ENCODE peak calls at places on chromosomes 11 and 22, in nine cellular contexts. E is fibroblast of lung; H is psoas muscle; P is transverse colon; S is K562; Z is neural progenitor cell; W is pancreas; A is CD8-positive, alpha-beta memory T cell; U is tibial artery. N is an unnamed sample.
A peak's percentile ranks its signal among the peaks of the same experiment; 100 is the strongest.

GRCh38 chr22:21714059-21714770 is 21.4 kb downstream of the YPEL1 start:
- DNase-seq in E (no peak), H (no peak), P (no peak), S (peak; percentile 67), Z (no peak), W (peak; percentile 94), A (no peak), U (no peak), N (no peak)

GRCh38 chr11:19642185-19642591 is 70.4 kb upstream of the NAV2 start:
- DNase-seq in E (no peak), H (peak; percentile 44), P (no peak), S (no peak), Z (no peak), W (no peak), A (no peak), U (no peak), N (no peak)

GRCh38 chr11:15471028-15471708 is 356.4 kb downstream of the INSC start:
- DNase-seq in E (no peak), H (no peak), P (peak; percentile 45), S (no peak), Z (no peak), W (no peak), A (no peak), U (no peak), N (no peak)

GRCh38 chr22:16563555-16564520 is 28.8 kb downstream of the CCT8L2 start:
- DNase-seq in E (no peak), H (no peak), P (no peak), S (no peak), Z (no peak), W (peak; percentile 75), A (no peak), U (no peak), N (no peak)

GRCh38 chr22:20552450-20552894 is 45.1 kb downstream of the MED15 start:
- DNase-seq in E (no peak), H (peak; percentile 93), P (peak; percentile 52), S (no peak), Z (no peak), W (no peak), A (no peak), U (peak; percentile 96), N (no peak)

GRCh38 chr11:33692013-33692504 is 8.6 kb downstream of the C11orf91 start:
- DNase-seq in E (peak; percentile 97), H (peak; percentile 68), P (peak; percentile 59), S (no peak), Z (peak; percentile 22), W (no peak), A (no peak), U (peak; percentile 83), N (no peak)

GRCh38 chr11:31874631-31875191 is 63.6 kb upstream of the PAX6 start:
- DNase-seq in E (no peak), H (no peak), P (no peak), S (no peak), Z (peak; percentile 26), W (no peak), A (no peak), U (no peak), N (no peak)

GRCh38 chr22:42808516-42808915 is 48.6 kb downstream of the ARFGAP3 start:
- DNase-seq in E (no peak), H (no peak), P (no peak), S (no peak), Z (no peak), W (no peak), A (no peak), U (no peak), N (no peak)

GRCh38 chr11:14423633-14424032 is 64.7 kb upstream of the RRAS2 start:
- DNase-seq in E (peak; percentile 79), H (no peak), P (no peak), S (no peak), Z (no peak), W (no peak), A (no peak), U (no peak), N (no peak)

GRCh38 chr11:42058794-42059193 is 599.3 kb upstream of the LRRC4C start:
- DNase-seq in E (no peak), H (no peak), P (no peak), S (no peak), Z (no peak), W (no peak), A (no peak), U (no peak), N (no peak)

GRCh38 chr11:94948070-94948617 is 25.2 kb downstream of the CWC15 start:
- DNase-seq in E (peak; percentile 93), H (no peak), P (no peak), S (no peak), Z (no peak), W (no peak), A (no peak), U (no peak), N (no peak)

GRCh38 chr11:93605638-93606037 is 55.8 kb upstream of the CEP295 start:
- DNase-seq in E (no peak), H (no peak), P (no peak), S (no peak), Z (no peak), W (no peak), A (no peak), U (no peak), N (no peak)

GRCh38 chr11:93611836-93612677 is 49.4 kb upstream of the CEP295 start:
- DNase-seq in E (no peak), H (no peak), P (peak; percentile 68), S (no peak), Z (no peak), W (no peak), A (no peak), U (no peak), N (no peak)

GRCh38 chr11:93606721-93607120 is 54.8 kb upstream of the CEP295 start:
- DNase-seq in E (no peak), H (no peak), P (no peak), S (no peak), Z (no peak), W (no peak), A (no peak), U (no peak), N (no peak)

GRCh38 chr11:93606314-93606713 is 55.2 kb upstream of the CEP295 start:
- DNase-seq in E (no peak), H (no peak), P (no peak), S (no peak), Z (no peak), W (no peak), A (no peak), U (no peak), N (no peak)

GRCh38 chr11:93608280-93608862 is 53.1 kb upstream of the CEP295 start:
- DNase-seq in E (no peak), H (no peak), P (no peak), S (no peak), Z (no peak), W (no peak), A (no peak), U (no peak), N (no peak)
- H3K27me3 ChIP-seq in E (no peaks in the 10 kb centered on the region), H (no peaks in the 10 kb centered on the region), P (no peaks in the 10 kb centered on the region), S (no peaks in the 10 kb centered on the region), Z (no peaks in the 10 kb centered on the region), W (no peaks in the 10 kb centered on the region), A (no peaks in the 10 kb centered on the region), U (no peaks in the 10 kb centered on the region), N (no peaks in the 10 kb centered on the region)

GRCh38 chr11:74297484-74297883 is 14.0 kb downstream of the P4HA3 start:
- DNase-seq in E (no peak), H (no peak), P (no peak), S (no peak), Z (no peak), W (no peak), A (no peak), U (no peak), N (no peak)

DNA sequence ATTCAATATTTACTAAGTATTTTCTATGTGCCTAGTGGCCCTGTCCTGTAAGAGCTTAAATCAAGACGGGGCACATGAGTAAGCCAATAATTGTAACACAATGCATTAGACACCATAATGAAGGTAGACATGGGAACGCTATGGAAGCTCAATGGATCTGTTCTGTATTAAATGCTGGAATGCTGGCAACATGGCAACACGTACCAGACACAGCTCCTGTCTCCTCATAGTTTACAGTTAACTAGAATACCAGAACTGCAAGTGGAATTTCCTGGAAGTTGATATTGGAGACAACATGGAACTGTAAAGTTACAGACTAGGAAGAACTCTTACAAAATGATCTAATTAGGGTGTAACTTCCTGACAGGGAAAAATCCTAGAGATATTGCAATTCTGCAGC is 12.4 kb downstream of the P4HA3 start:
- DNase-seq in E (no peak), H (no peak), P (no peak), S (no peak), Z (no peak), W (no peak), A (no peak), U (no peak), N (no peak)
- H3K27me3 ChIP-seq in E (no peaks in the 10 kb centered on the region), H (no peaks in the 10 kb centered on the region), P (peaks cover 3% of the 10 kb centered on the region), S (peaks cover 15% of the 10 kb centered on the region), Z (no peaks in the 10 kb centered on the region), W (no peaks in the 10 kb centered on the region), A (no peaks in the 10 kb centered on the region), U (peaks cover under 1% of the 10 kb centered on the region), N (no peaks in the 10 kb centered on the region)

GRCh38 chr11:119344291-119345010 is 2.1 kb downstream of the MFRP start:
- DNase-seq in E (no peak), H (no peak), P (no peak), S (no peak), Z (no peak), W (no peak), A (no peak), U (peak; percentile 62), N (no peak)

GRCh38 chr11:119346605-119347004 is at the start of gene MFRP:
- DNase-seq in E (no peak), H (no peak), P (no peak), S (no peak), Z (no peak), W (no peak), A (no peak), U (no peak), N (no peak)

GRCh38 chr11:119347940-119348339 is 1.4 kb upstream of the MFRP start:
- DNase-seq in E (no peak), H (no peak), P (no peak), S (no peak), Z (no peak), W (no peak), A (no peak), U (peak; percentile 63), N (no peak)

GRCh38 chr11:119345685-119346084 is 820 bp downstream of the MFRP start:
- DNase-seq in E (no peak), H (no peak), P (no peak), S (no peak), Z (no peak), W (no peak), A (no peak), U (no peak), N (no peak)

GRCh38 chr11:119347242-119347641 is 737 bp upstream of the MFRP start:
- DNase-seq in E (no peak), H (no peak), P (no peak), S (no peak), Z (no peak), W (no peak), A (no peak), U (no peak), N (no peak)
- H3K27me3 ChIP-seq in E (peaks cover 25% of the 10 kb centered on the region), H (no peaks in the 10 kb centered on the region), P (peaks cover 12% of the 10 kb centered on the region), S (no peaks in the 10 kb centered on the region), Z (peaks cover 14% of the 10 kb centered on the region), W (no peaks in the 10 kb centered on the region), A (peaks cover 9% of the 10 kb centered on the region), U (no peaks in the 10 kb centered on the region), N (peaks cover 16% of the 10 kb centered on the region)

DNA sequence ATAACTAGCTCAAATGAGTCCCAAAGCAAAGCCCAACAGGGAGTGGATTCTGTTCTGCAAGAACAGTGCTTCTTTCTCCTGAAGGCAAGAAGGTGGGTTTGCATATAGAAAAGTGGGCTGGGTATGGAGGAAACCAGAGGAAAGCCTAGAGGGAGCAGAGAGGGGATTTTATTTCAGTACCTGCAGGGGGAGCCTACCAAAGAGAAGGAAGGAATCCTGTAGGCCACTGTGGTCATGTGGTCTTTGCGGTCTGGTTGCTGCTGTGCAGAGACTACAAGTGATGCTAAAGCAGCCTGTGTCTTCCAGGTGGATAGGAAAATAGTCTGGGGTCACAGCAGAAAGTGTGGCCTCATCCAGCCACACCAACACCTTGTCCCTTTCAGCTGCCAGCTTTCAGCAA is 33.2 kb upstream of the ZBTB16 start:
- DNase-seq in E (peak; percentile 6), H (no peak), P (no peak), S (peak; percentile 32), Z (peak; percentile 66), W (no peak), A (peak; percentile 40), U (no peak), N (peak; percentile 25)
- H3K27me3 ChIP-seq in E (no peaks in the 10 kb centered on the region), H (no peaks in the 10 kb centered on the region), P (peaks cover 13% of the 10 kb centered on the region), S (peaks cover 4% of the 10 kb centered on the region), Z (no peaks in the 10 kb centered on the region), W (no peaks in the 10 kb centered on the region), A (no peaks in the 10 kb centered on the region), U (no peaks in the 10 kb centered on the region), N (no peaks in the 10 kb centered on the region)

N was measured in NT2/D1.